ENCODE peak calls at places on chromosomes 4 and X, in nine cellular contexts. V is ovary, L is progenitor cell of endocrine pancreas, A is astrocyte of the spinal cord, X is brain microvascular endothelial cell, E is fibroblast of mammary gland, B is suprapubic skin, Q is nephron progenitor cell, H is fibroblast of lung. K is an unnamed sample.

GRCh38 chr4:123096038-123096437 is 173.6 kb upstream of the NUDT6 start:
- DNase-seq in V (no peak), A (no peak), X (peak), E (no peak), H (no peak), L (no peak), Q (no peak), B (no peak), K (no peak)

GRCh38 chr4:38071801-38072567 is 111.8 kb downstream of the PTTG2 start:
- DNase-seq in B (no peak), L (no peak), A (no peak), X (no peak), E (peak), Q (no peak), H (no peak), V (no peak), K (no peak)

GRCh38 chr4:85005865-85006377 is 39.4 kb upstream of the WDFY3 start:
- DNase-seq in E (peak), B (no peak), Q (no peak), A (peak), V (no peak), H (peak), X (peak), L (no peak), K (no peak)

GRCh38 chr4:121485190-121485804 is 104.5 kb upstream of the QRFPR start:
- DNase-seq in V (no peak), H (no peak), A (no peak), E (no peak), L (no peak), Q (no peak), X (no peak), B (no peak), K (no peak)

GRCh38 chrX:82218361-82218760 is 1016.5 kb downstream of the SH3BGRL start:
- DNase-seq in L (no peak), Q (no peak), E (peak), V (no peak), X (no peak), H (peak), B (no peak), A (no peak), K (no peak)

GRCh38 chrX:140431521-140431920 is 73.3 kb downstream of the SOX3 start:
- DNase-seq in H (peak), B (no peak), A (peak), V (no peak), X (no peak), L (no peak), E (no peak), Q (no peak), K (no peak)

GRCh38 chrX:109533005-109533404 is 3.6 kb upstream of the NXT2 start:
- DNase-seq in X (no peak), Q (no peak), A (no peak), V (no peak), L (no peak), H (no peak), E (no peak), B (no peak), K (no peak)

GRCh38 chr4:1567519-1567807 is 116.7 kb downstream of the FAM53A start:
- DNase-seq in Q (no peak), X (no peak), A (no peak), E (no peak), V (no peak), B (peak), H (no peak), L (no peak), K (no peak)

GRCh38 chr4:71713611-71714203 is 70.2 kb downstream of the GC start:
- DNase-seq in B (no peak), E (peak), A (peak), L (no peak), V (no peak), Q (no peak), X (no peak), H (peak), K (no peak)

GRCh38 chrX:8345473-8345872 is 119.2 kb upstream of the VCX3B start:
- DNase-seq in H (peak), Q (no peak), B (no peak), E (peak), X (no peak), A (peak), L (no peak), V (no peak), K (no peak)

GRCh38 chrX:21656587-21657317 is 1.4 kb downstream of the KLHL34 start:
- DNase-seq in E (no peak), H (no peak), X (no peak), L (no peak), B (no peak), V (no peak), A (no peak), Q (no peak), K (no peak)

GRCh38 chrX:153102436-153102835 is 30.2 kb downstream of the PNMA6A start:
- DNase-seq in X (no peak), B (no peak), A (no peak), Q (no peak), V (no peak), E (no peak), L (no peak), H (no peak), K (no peak)

GRCh38 chr4:189785257-189785656 is 155.4 kb upstream of the FRG1 start:
- DNase-seq in V (no peak), L (no peak), Q (no peak), E (no peak), H (no peak), X (no peak), B (no peak), A (no peak), K (no peak)

GRCh38 chr4:85210353-85210752 is 243.9 kb upstream of the WDFY3 start:
- DNase-seq in H (no peak), A (no peak), B (no peak), E (peak), X (no peak), L (no peak), V (no peak), Q (no peak), K (no peak)

GRCh38 chr4:140296871-140297570 is 76.4 kb upstream of the SCOC start:
- DNase-seq in E (no peak), V (peak), Q (peak), B (no peak), X (no peak), L (no peak), A (no peak), H (peak), K (no peak)

GRCh38 chrX:73851014-73852009 is 288.3 kb downstream of the CHIC1 start:
- DNase-seq in B (peak), L (no peak), V (peak), X (peak), Q (no peak), E (peak), H (peak), A (peak), K (no peak)

GRCh38 chr4:177250056-177250696 is 59.5 kb upstream of the NEIL3 start:
- DNase-seq in Q (peak), A (peak), L (peak), B (peak), E (peak), V (peak), X (peak), H (peak), K (peak)

GRCh38 chrX:29318051-29318450 is 730.8 kb downstream of the IL1RAPL1 start:
- DNase-seq in X (no peak), A (peak), H (peak), B (no peak), L (no peak), E (peak), V (no peak), Q (no peak), K (no peak)

DNA sequence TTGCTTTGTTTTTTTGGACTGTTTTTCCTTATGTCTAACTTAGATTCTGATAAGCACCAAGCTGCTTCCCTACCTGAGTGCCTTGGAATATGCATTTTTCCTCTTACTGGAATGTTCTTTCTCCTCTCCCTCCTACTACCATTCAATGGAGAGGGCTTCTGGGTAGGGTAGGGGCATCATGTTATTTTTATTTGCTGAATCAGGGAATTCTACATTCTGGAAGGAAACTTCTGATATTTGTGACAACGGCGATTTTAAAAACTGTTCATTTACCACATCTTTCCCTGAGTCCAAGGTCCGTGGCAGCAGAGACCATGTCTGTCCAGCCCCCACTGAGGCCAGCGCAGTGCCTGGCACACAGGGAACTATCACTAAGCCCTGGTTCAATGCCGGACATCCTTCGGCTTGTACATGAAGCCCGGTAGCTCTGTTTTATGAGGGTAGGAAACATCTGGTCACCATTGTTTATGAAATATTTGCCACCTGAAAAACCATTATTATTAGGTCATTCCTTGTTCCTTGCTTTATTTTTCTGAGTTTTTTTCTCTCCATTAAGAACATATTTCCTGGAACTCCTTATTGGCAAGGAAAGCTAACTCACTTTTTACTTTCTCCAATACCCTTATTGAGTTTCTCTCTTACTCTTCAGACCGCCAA is 57.0 kb downstream of the PALLD start:
- DNase-seq in X (no peak), L (no peak), H (no peak), A (no peak), V (no peak), Q (no peak), B (no peak), E (no peak), K (no peak)
- TF ChIP-seq CTCF in X (no peak), L (no peak), H (no peak), A (no peak), V (no peak), Q (no peak), B (no peak), E (no peak), K (no peak)

GRCh38 chr4:106041294-106042002 is 146.2 kb downstream of the NPNT start:
- DNase-seq in A (no peak), E (peak), L (no peak), Q (no peak), X (no peak), B (no peak), H (no peak), V (no peak), K (no peak)

GRCh38 chr4:106051496-106051895 is 156.2 kb downstream of the NPNT start:
- DNase-seq in H (no peak), X (no peak), A (no peak), Q (no peak), L (no peak), V (no peak), E (no peak), B (no peak), K (no peak)

GRCh38 chr4:106048250-106048931 is 153.1 kb downstream of the NPNT start:
- DNase-seq in X (no peak), A (peak), L (no peak), B (no peak), H (peak), V (no peak), E (no peak), Q (no peak), K (no peak)

GRCh38 chr4:106046083-106046482 is 150.8 kb downstream of the NPNT start:
- DNase-seq in A (no peak), Q (no peak), L (no peak), V (no peak), X (no peak), E (no peak), H (no peak), B (no peak), K (no peak)
- TF ChIP-seq CTCF in A (no peak), Q (no peak), L (no peak), V (no peak), X (no peak), E (no peak), H (no peak), B (no peak), K (no peak)

GRCh38 chrX:119228506-119229290 is 7.4 kb upstream of the PGRMC1 start:
- DNase-seq in A (peak), V (no peak), X (peak), E (peak), H (peak), B (no peak), Q (no peak), L (no peak), K (no peak)
- TF ChIP-seq CTCF in A (no peak), V (no peak), X (no peak), E (no peak), H (no peak), B (no peak), Q (no peak), L (no peak), K (no peak)

GRCh38 chr4:24517676-24518075 is 66.7 kb downstream of the DHX15 start:
- DNase-seq in Q (no peak), H (no peak), A (no peak), V (no peak), L (no peak), E (no peak), X (no peak), B (no peak), K (no peak)

GRCh38 chr4:24516926-24517325 is 67.4 kb downstream of the DHX15 start:
- DNase-seq in Q (no peak), V (no peak), B (no peak), L (no peak), X (no peak), E (no peak), A (no peak), H (no peak), K (no peak)

GRCh38 chr4:24514808-24515207 is 69.5 kb downstream of the DHX15 start:
- DNase-seq in H (no peak), L (no peak), X (no peak), Q (no peak), B (no peak), V (no peak), A (no peak), E (no peak), K (no peak)

GRCh38 chr4:24513718-24514117 is 70.6 kb downstream of the DHX15 start:
- DNase-seq in H (no peak), L (no peak), A (no peak), E (no peak), Q (no peak), X (no peak), V (no peak), B (no peak), K (no peak)

DNA sequence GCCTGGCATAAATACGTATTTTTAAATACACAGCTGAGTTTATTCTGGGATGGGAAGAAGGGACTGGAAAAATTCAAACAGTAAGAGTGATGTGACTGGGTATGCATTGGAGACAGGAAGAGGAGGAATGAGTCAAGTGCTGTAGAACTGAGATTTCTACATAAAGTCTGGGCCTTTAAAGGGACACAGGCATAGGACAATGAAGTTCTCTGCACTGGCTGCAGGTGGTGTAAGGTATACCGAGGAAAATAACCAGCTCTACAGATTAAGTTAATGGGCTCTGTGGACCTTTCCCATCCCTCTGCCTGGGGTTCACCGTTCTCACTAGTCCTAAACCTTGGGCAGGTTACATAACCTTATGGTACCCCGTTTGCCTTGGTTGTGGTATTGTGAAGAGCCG is 68.7 kb downstream of the DHX15 start:
- DNase-seq in V (no peak), X (no peak), H (no peak), Q (no peak), B (no peak), E (no peak), A (no peak), L (no peak), K (no peak)
- TF ChIP-seq CTCF in V (no peak), X (no peak), H (no peak), Q (no peak), B (no peak), E (no peak), A (no peak), L (no peak), K (no peak)

GRCh38 chr4:149914521-149915115 is 99.0 kb upstream of the IQCM start:
- DNase-seq in V (no peak), L (peak), A (peak), H (peak), B (no peak), E (peak), X (peak), Q (peak), K (no peak)
- TF ChIP-seq CTCF in V (no peak), L (peak), A (peak), H (peak), B (no peak), E (peak), X (peak), Q (peak), K (peak)

GRCh38 chr4:88814043-88814617 is 116.5 kb upstream of the NAP1L5 start:
- DNase-seq in L (no peak), V (no peak), Q (no peak), E (no peak), A (no peak), X (no peak), B (no peak), H (no peak), K (no peak)
- TF ChIP-seq CTCF in L (peak), V (no peak), Q (peak), E (no peak), A (no peak), X (no peak), B (no peak), H (no peak), K (no peak)

DNA sequence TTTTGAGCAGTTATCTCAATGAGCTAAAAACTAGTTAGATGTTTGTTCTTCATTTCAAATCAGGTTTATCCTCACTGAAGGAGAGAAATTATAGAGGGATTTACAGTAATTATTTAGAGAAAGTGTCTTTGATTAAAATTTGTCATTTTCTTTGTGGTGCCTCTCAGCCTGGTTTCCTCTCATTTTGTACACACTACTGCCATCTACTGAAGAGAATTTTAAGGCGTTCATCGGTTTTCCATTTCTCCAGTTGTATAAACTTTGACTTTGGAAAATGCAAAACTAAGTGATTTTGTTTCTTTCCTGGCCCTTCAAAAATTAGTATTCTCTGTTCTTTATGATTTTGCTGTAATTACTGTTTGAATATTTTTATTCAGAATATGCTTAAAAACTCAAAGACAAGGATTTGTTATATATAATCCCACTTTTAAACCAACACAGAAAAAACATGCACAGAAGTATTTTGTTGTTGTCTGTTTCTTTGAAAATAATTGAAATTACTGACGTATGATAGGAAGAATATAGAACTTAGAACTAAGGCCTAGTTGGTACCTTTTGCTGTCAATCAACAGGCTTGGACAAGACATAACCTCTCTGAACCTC is 34.4 kb upstream of the ANXA3 start:
- DNase-seq in B (no peak), L (no peak), E (peak), H (peak), A (peak), V (no peak), Q (no peak), X (no peak), K (no peak)
- TF ChIP-seq CTCF in B (peak), L (peak), E (peak), H (peak), A (peak), V (peak), Q (peak), X (peak), K (peak)

GRCh38 chr4:52957791-52958190 is 95.7 kb downstream of the RASL11B start:
- DNase-seq in A (peak), H (no peak), Q (no peak), B (no peak), V (no peak), X (no peak), L (no peak), E (no peak), K (no peak)
- TF ChIP-seq CTCF in A (no peak), H (no peak), Q (no peak), B (no peak), V (no peak), X (no peak), L (no peak), E (no peak), K (no peak)

DNA sequence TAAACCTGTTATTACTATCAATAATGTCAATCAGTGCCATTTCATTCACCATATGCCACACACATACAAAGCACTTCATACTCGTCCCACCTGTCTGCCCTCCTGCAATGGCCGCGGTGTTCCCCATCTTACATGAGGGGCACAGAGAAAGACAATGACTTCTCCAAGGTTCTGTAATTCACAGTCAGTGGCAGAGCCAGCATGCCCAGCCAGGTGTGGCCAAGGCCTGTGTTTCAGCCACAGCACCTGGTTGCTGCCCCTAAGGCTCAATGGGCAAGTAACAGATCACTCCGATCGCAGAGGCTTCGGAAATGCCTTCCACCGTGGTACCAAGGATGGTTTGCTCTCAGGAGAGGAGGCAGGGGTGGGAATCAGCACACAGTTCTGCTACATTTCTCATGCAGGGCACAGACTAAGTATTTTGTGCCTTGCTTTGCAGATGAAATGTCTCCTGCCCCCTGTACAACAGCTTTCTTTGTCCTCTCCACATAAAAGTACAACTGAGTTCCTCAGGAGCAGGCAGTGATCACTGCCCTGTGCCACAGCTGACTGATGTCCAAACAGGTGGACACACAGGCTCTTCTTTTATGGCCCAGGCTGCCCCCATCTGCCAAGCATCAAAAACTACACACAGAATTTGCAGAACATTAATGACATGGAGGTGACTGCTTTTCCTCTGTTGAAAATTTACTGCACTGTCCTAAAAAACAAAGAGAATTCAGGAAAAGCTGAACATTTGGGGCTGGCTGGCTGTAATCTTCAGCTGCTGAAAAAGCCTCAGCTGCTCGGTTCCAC is 10.8 kb downstream of the AFAP1 start:
- DNase-seq in L (no peak), H (no peak), B (peak), E (peak), Q (no peak), V (no peak), A (no peak), X (no peak), K (no peak)
- TF ChIP-seq CTCF in L (peak), H (peak), B (no peak), E (peak), Q (no peak), V (no peak), A (peak), X (peak), K (peak)

DNA sequence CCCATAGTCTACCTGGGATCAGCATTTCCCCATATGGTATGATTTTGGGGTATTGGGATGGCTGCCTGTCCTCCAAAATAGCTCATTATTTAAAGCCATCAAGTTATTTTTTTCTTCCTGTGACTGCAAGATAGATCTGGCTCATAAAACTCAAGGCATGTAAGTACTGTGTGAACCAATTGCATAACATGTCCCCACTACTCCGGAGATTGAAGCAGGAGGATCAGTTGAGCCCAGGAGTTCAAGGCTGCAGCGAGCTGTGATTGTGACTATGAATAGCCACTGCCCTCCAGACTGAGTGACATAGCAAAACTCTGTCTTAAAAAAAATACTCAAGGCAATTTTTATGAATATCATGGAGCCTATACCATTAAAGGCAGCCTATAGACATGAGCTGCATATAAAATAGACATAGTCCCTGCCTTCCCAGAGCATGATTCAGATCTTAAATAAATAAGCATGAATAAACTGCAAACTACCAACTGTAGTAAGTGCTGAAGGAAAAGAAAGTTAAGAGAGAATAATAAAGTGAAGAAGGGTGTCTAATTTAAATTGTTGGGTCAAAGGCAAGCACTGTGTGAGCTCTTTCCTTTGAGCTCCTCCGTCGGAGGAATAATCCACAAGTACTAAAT is 16.9 kb upstream of the MMAA start:
- DNase-seq in Q (no peak), H (no peak), A (no peak), B (no peak), E (no peak), L (no peak), X (no peak), V (no peak), K (no peak)
- TF ChIP-seq CTCF in Q (no peak), H (no peak), A (no peak), B (no peak), E (no peak), L (no peak), X (no peak), V (no peak), K (no peak)

K was measured in type B pancreatic cell.